ENCODE peak calls at places on chromosomes 13 and 19, in eight cellular contexts. G, F, X, K, L, P, N and J are unnamed samples. For H3K27me3, the result is how much of the 10 kb centered on the place peaks cover.

GRCh38 chr19:14073232-14073924 is 792 bp downstream of the MISP3 start:
- DNase-seq in N (peak), P (peak), G (no peak), L (peak), K (peak), X (peak), F (peak), J (peak)

GRCh38 chr19:2251577-2252480 is 2.7 kb downstream of the AMH start:
- DNase-seq in N (no peak), K (peak), P (no peak), F (no peak), G (no peak), L (peak), X (no peak), J (no peak)

GRCh38 chr19:2385053-2385721 is 25.1 kb downstream of the TMPRSS9 start:
- DNase-seq in G (peak), P (no peak), F (peak), N (peak), L (peak), K (peak), X (no peak), J (peak)

GRCh38 chr13:79662882-79663281 is 181.9 kb downstream of the NDFIP2 start:
- DNase-seq in P (no peak), X (no peak), N (peak), L (peak), F (peak), K (no peak), G (no peak), J (no peak)

GRCh38 chr13:114257014-114257413 is 22.3 kb downstream of the CDC16 start:
- DNase-seq in K (no peak), N (no peak), G (no peak), P (no peak), L (no peak), X (no peak), F (no peak), J (no peak)

GRCh38 chr19:46678110-46678732 is 17.2 kb upstream of the DACT3 start:
- DNase-seq in F (no peak), G (no peak), K (peak), N (no peak), P (no peak), L (peak), X (no peak), J (no peak)

GRCh38 chr19:38538793-38539528 is 78.8 kb downstream of the MAP4K1 start:
- DNase-seq in F (no peak), K (no peak), P (no peak), G (no peak), N (no peak), X (no peak), L (no peak), J (no peak)

GRCh38 chr19:13505761-13506549 is at the start of gene CACNA1A:
- DNase-seq in P (no peak), X (no peak), G (no peak), F (no peak), L (peak), K (peak), N (no peak), J (no peak)

GRCh38 chr13:33193428-33193974 is 92.1 kb downstream of the STARD13 start:
- DNase-seq in F (no peak), G (no peak), K (no peak), P (no peak), X (no peak), L (peak), N (no peak), J (no peak)

GRCh38 chr19:30651066-30651465 is 278.9 kb downstream of the ZNF536 start:
- DNase-seq in G (no peak), K (no peak), P (no peak), L (no peak), N (no peak), X (no peak), F (no peak), J (no peak)

GRCh38 chr13:89695343-89696257 is 1651.9 kb upstream of the MIR17HG start:
- DNase-seq in K (peak), G (peak), N (peak), F (peak), P (no peak), X (no peak), L (peak), J (no peak)

GRCh38 chr13:75761373-75761772 is 125.2 kb downstream of the LMO7 start:
- DNase-seq in F (no peak), G (no peak), K (peak), X (no peak), P (no peak), N (no peak), L (no peak), J (no peak)

GRCh38 chr19:13790354-13790753 is 4.9 kb upstream of the ZSWIM4 start:
- DNase-seq in F (no peak), G (no peak), P (no peak), L (no peak), X (no peak), K (no peak), N (no peak), J (no peak)

GRCh38 chr13:93963266-93964131 is 516.0 kb downstream of the DCT start:
- DNase-seq in K (peak), X (no peak), N (peak), P (no peak), L (no peak), G (no peak), F (no peak), J (no peak)

GRCh38 chr13:27678306-27679040 is 56.8 kb downstream of the POLR1D start:
- DNase-seq in L (peak), N (no peak), G (no peak), K (no peak), F (no peak), P (no peak), X (no peak), J (no peak)

GRCh38 chr19:53102701-53103140 is 501 bp downstream of the ZNF160 start:
- DNase-seq in F (peak), L (peak), X (no peak), P (peak), K (peak), G (no peak), N (peak), J (peak)

GRCh38 chr13:99522288-99522687 is 21.0 kb downstream of the TM9SF2 start:
- DNase-seq in X (no peak), K (peak), N (no peak), G (no peak), P (no peak), L (no peak), F (no peak), J (no peak)

GRCh38 chr19:18596752-18597157 is 8.2 kb downstream of the REX1BD start:
- DNase-seq in K (peak), G (no peak), L (peak), F (peak), N (no peak), X (peak), P (peak), J (peak)
- H3K27me3 ChIP-seq in K (under half), G (under half), L (under half), F (half or more), N (under half), X (under half), P (under half), J (under half)

DNA sequence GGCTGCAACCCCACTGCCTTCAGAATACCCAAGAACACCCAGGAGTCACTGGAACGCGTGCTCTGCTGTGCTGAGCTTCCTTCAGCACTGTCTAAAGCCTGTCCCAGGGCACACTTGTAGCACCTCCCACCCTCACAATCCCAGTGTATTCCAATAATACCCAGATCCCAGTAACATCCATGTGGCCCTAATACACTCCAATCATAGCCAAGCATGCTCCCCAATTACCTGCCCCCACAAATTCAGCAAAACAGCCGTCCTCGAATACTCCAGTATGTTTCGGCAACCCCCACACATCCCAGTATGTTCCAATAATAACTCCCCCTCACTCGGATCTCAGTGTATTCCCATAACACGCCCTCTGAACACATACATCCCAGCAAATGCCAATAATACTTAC is 29.2 kb downstream of the SHANK1 start:
- DNase-seq in P (no peak), G (no peak), L (no peak), N (no peak), K (no peak), F (no peak), X (no peak), J (no peak)
- H3K27me3 ChIP-seq in P (under half), G (under half), L (under half), N (half or more), K (under half), F (half or more), X (under half), J (under half)

DNA sequence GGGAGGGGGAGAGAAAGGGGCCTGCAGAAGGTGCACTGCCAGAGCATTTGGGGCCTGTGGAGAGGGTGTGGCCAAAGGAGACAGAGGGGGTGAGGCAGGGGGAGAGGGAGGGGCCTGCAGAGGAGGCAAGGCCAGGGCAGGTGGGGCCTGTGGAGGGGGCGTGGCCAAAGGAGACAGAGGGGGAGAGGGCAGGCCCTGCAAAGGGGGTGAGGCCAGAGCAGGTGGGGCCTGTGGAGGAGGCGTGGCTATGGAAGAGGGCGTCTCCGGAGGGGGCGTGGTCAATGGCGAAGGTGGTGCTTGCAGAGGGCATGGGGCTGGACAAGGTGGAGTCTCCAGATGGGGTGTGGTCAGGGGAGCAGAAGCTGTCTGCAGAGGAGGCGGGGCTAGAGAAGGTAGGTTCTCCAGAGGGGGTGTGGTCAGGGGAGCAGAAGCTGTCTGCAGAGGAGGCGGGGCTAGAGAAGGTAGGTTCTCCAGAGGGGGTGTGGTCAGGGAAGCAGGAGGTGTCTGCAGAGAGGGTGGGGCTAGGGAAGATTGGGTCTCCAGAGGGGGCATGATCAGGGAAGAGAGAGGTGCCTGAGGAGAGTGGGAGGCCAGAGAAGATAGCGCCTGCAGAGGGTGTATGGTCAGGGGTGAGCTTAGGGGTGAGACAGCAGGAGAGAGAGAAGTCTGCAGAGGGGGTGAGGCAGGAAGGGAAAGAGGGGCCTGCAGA is 3.5 kb downstream of the PRR36 start:
- DNase-seq in X (peak), P (peak), N (peak), L (peak), G (no peak), F (peak), K (peak), J (peak)
- H3K27me3 ChIP-seq in X (under half), P (under half), N (half or more), L (under half), G (under half), F (half or more), K (under half), J (under half)

DNA sequence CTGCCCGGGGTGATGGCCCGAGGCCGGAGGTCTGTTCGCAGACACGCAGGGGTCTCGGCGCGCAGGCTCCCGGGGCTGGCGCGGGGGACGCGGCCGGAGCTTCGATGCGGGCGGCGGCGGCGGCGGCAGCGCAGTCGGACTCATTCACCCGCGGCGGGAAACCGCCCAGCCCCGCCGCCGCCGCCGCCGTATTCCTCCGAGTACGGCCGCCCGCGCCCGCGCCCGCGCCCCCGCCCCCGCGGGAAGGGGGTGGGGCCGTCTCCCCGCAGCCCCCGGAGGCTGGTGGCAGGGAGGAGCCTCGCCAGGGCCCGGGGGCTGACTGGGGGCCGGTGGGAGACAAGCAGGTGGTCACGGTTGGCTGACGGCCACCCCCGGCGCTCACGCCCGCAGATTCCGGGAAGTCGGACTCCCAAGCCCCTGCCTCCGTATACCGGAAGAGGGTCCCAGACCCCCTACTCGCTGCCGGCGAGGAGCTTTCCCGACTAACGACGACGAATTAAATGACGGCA is at the start of gene C2CD4C:
- DNase-seq in X (no peak), F (no peak), K (peak), P (peak), N (peak), G (no peak), L (no peak), J (peak)
- H3K27me3 ChIP-seq in X (under half), F (half or more), K (under half), P (under half), N (half or more), G (under half), L (under half), J (under half)

GRCh38 chr13:106098778-106099177 is 436.7 kb downstream of the EFNB2 start:
- DNase-seq in P (no peak), L (no peak), X (no peak), K (no peak), G (no peak), N (no peak), F (no peak), J (no peak)

GRCh38 chr13:106099765-106100164 is 435.7 kb downstream of the EFNB2 start:
- DNase-seq in X (no peak), K (no peak), P (no peak), L (no peak), G (no peak), N (no peak), F (peak), J (peak)

GRCh38 chr13:106102776-106103175 is 432.7 kb downstream of the EFNB2 start:
- DNase-seq in F (no peak), P (no peak), N (no peak), X (no peak), L (no peak), K (no peak), G (no peak), J (no peak)

GRCh38 chr13:106100261-106100919 is 435.1 kb downstream of the EFNB2 start:
- DNase-seq in L (no peak), K (no peak), G (no peak), P (no peak), X (no peak), F (peak), N (no peak), J (peak)

GRCh38 chr13:106101201-106101600 is 434.3 kb downstream of the EFNB2 start:
- DNase-seq in L (no peak), X (no peak), P (no peak), F (no peak), G (no peak), N (no peak), K (no peak), J (no peak)
- H3K27me3 ChIP-seq in L (under half), X (under half), P (under half), F (under half), G (under half), N (under half), K (under half), J (under half)

GRCh38 chr13:100828226-100828625 is 153.6 kb upstream of the TMTC4 start:
- DNase-seq in K (no peak), F (no peak), X (no peak), L (no peak), P (no peak), G (no peak), N (no peak), J (no peak)

GRCh38 chr13:100833427-100833826 is 158.8 kb upstream of the TMTC4 start:
- DNase-seq in X (no peak), L (no peak), F (no peak), N (no peak), G (no peak), P (no peak), K (no peak), J (no peak)

GRCh38 chr13:100825551-100825950 is 151.0 kb upstream of the TMTC4 start:
- DNase-seq in F (no peak), P (no peak), K (peak), N (no peak), L (no peak), G (no peak), X (no peak), J (no peak)

GRCh38 chr13:100826441-100826840 is 151.8 kb upstream of the TMTC4 start:
- DNase-seq in L (no peak), F (no peak), X (no peak), N (no peak), G (no peak), P (no peak), K (no peak), J (no peak)

GRCh38 chr13:100827489-100828000 is 152.9 kb upstream of the TMTC4 start:
- DNase-seq in L (no peak), P (no peak), K (no peak), N (no peak), X (no peak), G (no peak), F (no peak), J (no peak)
- H3K27me3 ChIP-seq in L (under half), P (under half), K (under half), N (under half), X (under half), G (under half), F (under half), J (under half)

GRCh38 chr13:43223206-43223605 is 199.8 kb downstream of the DNAJC15 start:
- DNase-seq in G (no peak), P (no peak), K (no peak), N (no peak), L (no peak), X (no peak), F (no peak), J (no peak)
- H3K27me3 ChIP-seq in G (under half), P (under half), K (under half), N (under half), L (under half), X (under half), F (under half), J (under half)